ENCODE peak calls at places on chromosome 5, in seven cellular contexts. T is cardiac muscle cell, A is nephron progenitor cell, P is fibroblast of lung, M is coronary artery, L is Calu3, Q is AG04450. R is an unnamed sample.

GRCh38 chr5:85921590-85921989 is 696.2 kb upstream of the COX7C start:
- DNase-seq in T (no peak), Q (no peak), M (no peak), L (no peak), P (no peak), A (no peak), R (no peak)

GRCh38 chr5:172714491-172715420 is 56.2 kb downstream of the DUSP1 start:
- DNase-seq in Q (no peak), M (peak), T (peak), P (peak), L (peak), A (peak), R (peak)

GRCh38 chr5:127042593-127042992 is 12.2 kb upstream of the MARCHF3 start:
- DNase-seq in M (no peak), A (no peak), L (no peak), T (no peak), P (peak), Q (no peak), R (no peak)

GRCh38 chr5:173864126-173865075 is 23.7 kb upstream of the CPEB4 start:
- DNase-seq in A (no peak), T (no peak), Q (no peak), L (peak), P (no peak), M (no peak), R (no peak)

GRCh38 chr5:160083012-160083436 is 36.2 kb downstream of the PWWP2A start:
- DNase-seq in Q (peak), T (no peak), P (peak), M (no peak), L (no peak), A (no peak), R (no peak)

GRCh38 chr5:95009812-95010211 is 275.1 kb downstream of the MCTP1 start:
- DNase-seq in M (no peak), Q (no peak), A (no peak), L (no peak), T (no peak), P (no peak), R (no peak)

GRCh38 chr5:146595088-146595487 is 79.1 kb upstream of the GPR151 start:
- DNase-seq in Q (no peak), P (no peak), A (no peak), M (no peak), L (no peak), T (no peak), R (no peak)

GRCh38 chr5:93249651-93250289 is 331.2 kb downstream of the NR2F1-AS1 start:
- DNase-seq in A (peak), T (no peak), L (peak), M (no peak), Q (no peak), P (peak), R (no peak)

GRCh38 chr5:1471240-1471853 is 26.1 kb upstream of the SLC6A3 start:
- DNase-seq in Q (no peak), L (no peak), P (no peak), M (no peak), A (no peak), T (no peak), R (no peak)

GRCh38 chr5:108743344-108743743 is 4.4 kb upstream of the FER start:
- DNase-seq in P (no peak), L (no peak), T (no peak), A (no peak), M (no peak), Q (no peak), R (no peak)

GRCh38 chr5:124747770-124748686 is 1.6 kb upstream of the ZNF608 start:
- DNase-seq in T (peak), L (no peak), M (no peak), P (peak), A (no peak), Q (no peak), R (no peak)

GRCh38 chr5:157600252-157600651 is 24.7 kb upstream of the ADAM19 start:
- DNase-seq in T (no peak), L (no peak), P (no peak), M (no peak), A (no peak), Q (no peak), R (no peak)

GRCh38 chr5:127867006-127867788 is 164.0 kb downstream of the CCDC192 start:
- DNase-seq in L (no peak), T (no peak), P (no peak), A (no peak), Q (no peak), M (no peak), R (no peak)

GRCh38 chr5:149228610-149229297 is 42.9 kb upstream of the AFAP1L1 start:
- DNase-seq in M (no peak), A (no peak), P (peak), L (peak), T (peak), Q (peak), R (peak)

GRCh38 chr5:159936686-159937329 is 20.5 kb downstream of the ADRA1B start:
- DNase-seq in M (no peak), P (peak), T (no peak), A (no peak), Q (no peak), L (no peak), R (no peak)

GRCh38 chr5:78526049-78526525 is 122.5 kb downstream of the LHFPL2 start:
- DNase-seq in M (no peak), T (no peak), L (no peak), Q (no peak), A (no peak), P (peak), R (no peak)

GRCh38 chr5:50564558-50564957 is 101.9 kb upstream of the PARP8 start:
- DNase-seq in A (no peak), P (no peak), T (no peak), M (no peak), L (no peak), Q (no peak), R (no peak)

GRCh38 chr5:174413520-174414314 is 310.7 kb upstream of the MSX2 start:
- DNase-seq in P (peak), A (no peak), M (no peak), L (no peak), T (no peak), Q (peak), R (no peak)

GRCh38 chr5:1655496-1656270 is 131.9 kb upstream of the LPCAT1 start:
- DNase-seq in L (no peak), A (no peak), Q (no peak), M (no peak), P (no peak), T (no peak), R (no peak)

GRCh38 chr5:13508559-13508958 is 435.9 kb downstream of the DNAH5 start:
- DNase-seq in Q (no peak), L (no peak), P (no peak), T (no peak), M (no peak), A (no peak), R (no peak)

GRCh38 chr5:139443766-139444473 is 4.6 kb upstream of the DNAJC18 start:
- DNase-seq in L (no peak), T (no peak), Q (peak), P (peak), A (no peak), M (no peak), R (peak)

GRCh38 chr5:5572010-5572982 is 149.8 kb downstream of the ICE1 start:
- DNase-seq in T (no peak), Q (no peak), M (no peak), A (peak), L (no peak), P (no peak), R (no peak)

GRCh38 chr5:138110266-138110963 is 26.6 kb downstream of the WNT8A start:
- DNase-seq in M (no peak), Q (no peak), A (peak), P (no peak), L (no peak), T (no peak), R (no peak)

GRCh38 chr5:138601444-138601843 is 26.2 kb upstream of the HSPA9 start:
- DNase-seq in A (no peak), P (peak), Q (peak), L (peak), M (no peak), T (no peak), R (no peak)

GRCh38 chr5:159316519-159317383 is 13.5 kb downstream of the IL12B start:
- DNase-seq in P (peak), L (peak), T (peak), M (no peak), Q (peak), A (peak), R (peak)

GRCh38 chr5:149238540-149238939 is 33.1 kb upstream of the AFAP1L1 start:
- DNase-seq in T (no peak), M (no peak), A (no peak), Q (no peak), P (no peak), L (no peak), R (no peak)

GRCh38 chr5:158843305-158843704 is 256.4 kb downstream of the EBF1 start:
- DNase-seq in M (no peak), Q (no peak), A (no peak), T (no peak), P (no peak), L (no peak), R (no peak)

GRCh38 chr5:154196955-154197652 is 6.6 kb downstream of the GALNT10 start:
- DNase-seq in A (no peak), Q (peak), M (no peak), L (no peak), P (peak), T (peak), R (no peak)
- TF ChIP-seq CTCF in A (no peak), Q (peak), M (no peak), L (no peak), P (peak), T (peak), R (no peak)

DNA sequence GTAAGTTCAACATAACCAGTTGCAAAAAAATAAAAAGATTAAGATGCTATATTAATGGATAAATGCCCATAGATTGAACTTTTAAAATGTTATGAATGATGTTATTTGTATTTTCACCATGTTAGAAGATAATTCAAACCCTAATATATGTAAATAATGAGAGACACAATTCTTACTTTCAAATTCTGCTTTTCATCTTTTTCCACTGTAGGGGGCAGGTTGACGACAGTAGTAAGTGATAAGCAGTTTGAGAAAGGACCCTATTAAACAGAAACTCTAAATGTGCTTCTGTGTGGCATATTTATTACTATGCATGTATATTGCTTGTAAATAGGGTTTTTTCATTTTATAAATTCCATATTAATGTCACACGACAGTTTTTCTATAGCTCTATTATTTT is 591.1 kb downstream of the SEMA5A start:
- DNase-seq in T (no peak), P (peak), A (no peak), L (no peak), M (no peak), Q (no peak), R (no peak)
- TF ChIP-seq CTCF in T (no peak), P (peak), A (no peak), L (no peak), M (no peak), Q (peak), R (no peak)

DNA sequence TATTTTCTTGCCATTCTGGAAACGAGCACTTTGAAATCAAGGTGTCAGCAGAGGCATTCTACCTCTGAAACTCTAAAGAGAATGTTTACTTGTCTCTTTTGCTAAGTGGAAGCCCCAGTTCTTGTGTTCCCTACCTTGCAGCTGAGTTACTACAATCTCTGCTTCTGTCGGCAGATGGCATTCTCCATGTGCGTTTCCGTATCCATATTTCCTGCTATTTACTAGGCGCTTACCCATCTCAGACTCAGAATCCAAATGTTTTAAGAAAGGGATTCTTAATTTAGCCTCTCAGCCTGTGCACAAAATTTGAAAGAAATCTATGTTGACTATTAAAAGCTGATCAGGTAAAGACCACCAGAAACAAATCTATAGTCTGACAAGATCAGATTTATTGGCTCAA is 221.3 kb upstream of the FTMT start:
- DNase-seq in M (no peak), P (peak), A (no peak), T (peak), L (no peak), Q (no peak), R (no peak)
- TF ChIP-seq CTCF in M (no peak), P (peak), A (no peak), T (no peak), L (no peak), Q (no peak), R (no peak)

GRCh38 chr5:115342593-115343377 is 46.3 kb upstream of the CCDC112 start:
- DNase-seq in M (no peak), Q (no peak), P (no peak), A (no peak), T (no peak), L (no peak), R (no peak)

GRCh38 chr5:115333164-115333563 is 36.7 kb upstream of the CCDC112 start:
- DNase-seq in M (no peak), T (no peak), Q (no peak), A (no peak), L (no peak), P (peak), R (no peak)

GRCh38 chr5:115336964-115337363 is 40.5 kb upstream of the CCDC112 start:
- DNase-seq in P (no peak), Q (no peak), A (no peak), L (no peak), M (no peak), T (no peak), R (no peak)

GRCh38 chr5:115336201-115336720 is 39.8 kb upstream of the CCDC112 start:
- DNase-seq in P (peak), T (no peak), Q (no peak), A (no peak), M (no peak), L (no peak), R (no peak)

DNA sequence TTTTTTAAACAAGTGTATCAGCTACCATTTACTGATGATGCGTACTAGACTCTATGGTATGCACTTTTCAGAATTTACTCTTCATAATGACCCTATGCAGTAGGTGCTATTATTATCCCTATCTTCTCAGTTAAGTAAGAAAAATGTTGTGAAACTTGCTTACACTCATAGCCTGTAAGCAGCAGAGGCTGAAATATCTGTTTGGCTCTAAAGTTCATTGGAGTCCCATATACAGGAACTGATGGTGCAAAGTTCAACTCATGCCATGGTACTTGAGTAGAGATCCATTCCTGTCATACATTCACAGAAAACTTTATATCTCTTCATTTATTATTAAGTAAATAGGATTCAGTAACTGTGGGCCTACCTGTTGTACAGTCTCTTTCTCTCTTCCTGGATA is 41.4 kb upstream of the CCDC112 start:
- DNase-seq in L (no peak), T (no peak), P (no peak), Q (no peak), A (no peak), M (no peak), R (no peak)
- TF ChIP-seq CTCF in L (no peak), T (no peak), P (no peak), Q (no peak), A (no peak), M (no peak), R (no peak)

DNA sequence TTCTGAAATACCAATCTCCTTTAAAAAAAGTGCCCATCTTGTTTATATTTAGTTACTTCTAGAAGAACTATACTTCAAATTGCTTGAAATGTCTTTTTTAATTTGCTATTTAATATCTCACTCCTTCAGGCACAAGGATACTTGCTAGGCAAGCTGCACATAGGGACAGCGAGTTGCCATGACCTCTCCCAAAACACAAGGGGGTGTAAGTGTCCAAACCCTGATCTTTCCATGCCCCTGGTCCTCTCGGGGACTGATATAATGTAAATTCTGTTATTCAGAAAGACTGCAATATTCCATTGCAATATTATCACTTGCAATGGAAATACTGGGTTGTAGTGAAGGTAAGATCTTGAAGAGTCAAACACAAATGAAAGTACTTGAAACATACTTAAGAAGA is 480.4 kb downstream of the CETN3 start:
- DNase-seq in L (no peak), P (no peak), T (peak), Q (no peak), M (no peak), A (no peak), R (no peak)
- TF ChIP-seq CTCF in L (no peak), P (no peak), T (no peak), Q (no peak), M (no peak), A (no peak), R (no peak)

DNA sequence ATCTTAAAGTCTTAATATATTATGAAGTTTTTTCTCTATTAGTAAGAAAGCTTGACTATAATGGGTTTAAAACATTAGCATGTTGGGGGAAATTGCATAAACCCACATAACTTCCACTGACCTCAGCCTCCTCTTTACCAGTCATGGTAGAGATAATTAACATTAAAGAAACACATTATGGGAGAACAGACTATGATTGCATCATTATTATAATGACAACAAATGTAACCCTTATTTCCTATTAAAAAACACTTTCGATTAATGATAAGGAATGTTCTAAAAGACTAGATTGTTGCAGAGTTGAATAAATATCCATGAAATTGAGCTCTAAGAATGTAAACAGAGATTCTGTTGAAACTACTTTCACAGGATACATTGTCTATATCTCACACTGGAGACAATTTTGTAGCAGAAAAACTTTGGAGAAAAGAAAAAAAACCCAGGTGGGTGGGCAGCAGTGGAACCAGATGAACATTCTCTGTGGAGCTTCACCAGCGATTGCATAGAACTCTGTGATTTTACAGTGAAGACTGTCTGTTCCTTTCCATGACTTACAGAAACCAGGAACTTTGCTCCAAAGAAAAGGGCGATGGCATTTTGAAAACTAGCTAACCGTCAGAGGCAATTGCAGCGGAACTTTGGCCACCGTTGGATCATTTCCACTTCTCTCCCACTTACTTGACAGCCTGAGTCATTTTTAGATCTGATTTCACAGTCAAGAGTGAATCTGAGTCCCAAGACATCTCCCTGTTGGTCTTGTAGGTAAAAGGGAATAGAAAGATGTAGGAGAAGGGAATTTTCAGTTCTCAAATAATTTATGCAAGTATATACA is 21.0 kb upstream of the ERAP2 start:
- DNase-seq in L (no peak), P (peak), A (no peak), M (no peak), Q (peak), T (no peak), R (no peak)
- TF ChIP-seq CTCF in L (no peak), P (no peak), A (no peak), M (no peak), Q (no peak), T (no peak), R (no peak)

GRCh38 chr5:111746791-111747190 is 10.2 kb downstream of the NREP start:
- DNase-seq in A (no peak), P (no peak), L (no peak), M (no peak), Q (no peak), T (no peak), R (no peak)
- TF ChIP-seq CTCF in A (no peak), P (no peak), L (no peak), M (no peak), Q (no peak), T (no peak), R (no peak)

DNA sequence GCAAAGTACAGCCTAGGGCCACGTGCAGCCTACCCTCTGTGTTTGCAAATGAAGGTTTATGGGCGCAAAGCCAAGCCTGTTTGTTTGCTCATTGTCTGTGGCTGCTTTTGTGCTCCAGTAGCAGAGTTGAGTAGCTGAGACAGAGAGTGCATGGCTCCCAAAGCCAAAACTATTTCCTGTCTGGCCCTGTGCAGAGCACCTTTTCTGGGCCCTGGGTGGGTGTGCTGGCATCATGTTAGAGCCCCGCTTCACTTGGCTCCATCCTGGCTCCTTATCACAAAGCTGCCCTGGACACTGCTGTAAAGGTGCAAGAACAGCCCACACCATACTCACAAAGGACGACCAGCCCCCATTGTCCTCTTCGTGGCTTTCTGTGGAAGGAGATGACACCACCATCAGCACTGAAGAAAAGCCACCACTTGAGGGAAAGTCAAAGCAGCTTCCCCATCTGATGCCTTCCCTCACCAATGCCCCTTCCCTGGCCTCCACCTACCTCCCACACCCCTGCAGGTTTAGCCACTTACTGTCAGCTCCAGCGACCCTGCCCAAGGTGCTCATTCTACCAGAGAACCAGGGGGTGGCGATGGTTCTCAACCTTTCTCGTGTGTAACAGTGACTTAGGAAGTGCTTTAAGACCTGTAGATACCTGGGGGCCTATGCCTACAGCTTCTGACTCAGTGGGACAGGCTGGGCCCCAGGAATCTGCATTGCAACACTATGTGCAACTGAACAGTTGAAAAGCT is 23.4 kb downstream of the LCP2 start:
- DNase-seq in L (peak), P (no peak), M (no peak), A (peak), Q (no peak), T (peak), R (peak)
- TF ChIP-seq CTCF in L (peak), P (no peak), M (no peak), A (no peak), Q (no peak), T (peak), R (no peak)

R was measured in endothelial cell.